ENCODE peak calls at places on chromosomes 13 and 19, in six cellular contexts. One of them, this sample, is unnamed.
A peak's percentile ranks its signal among the peaks of the same experiment; 100 is the strongest.

GRCh38 chr19:19385900-19386339 is 19.6 kb upstream of the GATAD2A start:
- DNase-seq in tibial nerve: no peak
- DNase-seq in mesendoderm: peak; percentile 73
- DNase-seq in vagina: no peak
- DNase-seq in hepatocyte: no peak
- DNase-seq in body of pancreas: no peak
- DNase-seq in this sample: peak; percentile 78

GRCh38 chr19:45376045-45376724 is 5.8 kb upstream of the ERCC2 start:
- DNase-seq in tibial nerve: no peak
- DNase-seq in mesendoderm: peak; percentile 97
- DNase-seq in vagina: no peak
- DNase-seq in hepatocyte: peak; percentile 38
- DNase-seq in body of pancreas: peak; percentile 75
- DNase-seq in this sample: no peak

GRCh38 chr19:29845576-29846176 is 33.9 kb downstream of the CCNE1 start:
- DNase-seq in tibial nerve: no peak
- DNase-seq in mesendoderm: peak; percentile 45
- DNase-seq in vagina: no peak
- DNase-seq in hepatocyte: peak; percentile 66
- DNase-seq in body of pancreas: no peak
- DNase-seq in this sample: no peak

GRCh38 chr19:19224852-19225494 is 13.2 kb downstream of the NCAN start:
- DNase-seq in tibial nerve: no peak
- DNase-seq in mesendoderm: peak; percentile 94
- DNase-seq in vagina: no peak
- DNase-seq in hepatocyte: peak; percentile 84
- DNase-seq in body of pancreas: peak; percentile 70
- DNase-seq in this sample: peak; percentile 84

GRCh38 chr13:33931397-33931987 is 113.5 kb downstream of the RFC3 start:
- DNase-seq in tibial nerve: no peak
- DNase-seq in mesendoderm: peak; percentile 65
- DNase-seq in vagina: no peak
- DNase-seq in hepatocyte: peak; percentile 79
- DNase-seq in body of pancreas: no peak
- DNase-seq in this sample: no peak

GRCh38 chr19:28351761-28352160 is 861.2 kb downstream of the UQCRFS1 start:
- DNase-seq in tibial nerve: no peak
- DNase-seq in mesendoderm: no peak
- DNase-seq in vagina: no peak
- DNase-seq in hepatocyte: no peak
- DNase-seq in body of pancreas: no peak
- DNase-seq in this sample: no peak

GRCh38 chr19:35081201-35081600 is 34.4 kb upstream of the FXYD3 start:
- DNase-seq in tibial nerve: no peak
- DNase-seq in mesendoderm: no peak
- DNase-seq in vagina: no peak
- DNase-seq in hepatocyte: no peak
- DNase-seq in body of pancreas: no peak
- DNase-seq in this sample: no peak

GRCh38 chr19:2494447-2495129 is 18.7 kb downstream of the GADD45B start:
- DNase-seq in tibial nerve: peak; percentile 60
- DNase-seq in mesendoderm: peak; percentile 67
- DNase-seq in vagina: no peak
- DNase-seq in hepatocyte: peak; percentile 93
- DNase-seq in body of pancreas: peak; percentile 84
- DNase-seq in this sample: peak; percentile 83

GRCh38 chr19:46578450-46578849 is 22.7 kb upstream of the CALM3 start:
- DNase-seq in tibial nerve: no peak
- DNase-seq in mesendoderm: no peak
- DNase-seq in vagina: no peak
- DNase-seq in hepatocyte: no peak
- DNase-seq in body of pancreas: no peak
- DNase-seq in this sample: no peak

GRCh38 chr19:50492303-50493052 is 15.8 kb upstream of the GARIN5A start:
- DNase-seq in tibial nerve: no peak
- DNase-seq in mesendoderm: peak; percentile 44
- DNase-seq in vagina: no peak
- DNase-seq in hepatocyte: no peak
- DNase-seq in body of pancreas: no peak
- DNase-seq in this sample: peak; percentile 46

GRCh38 chr19:51094696-51095279 is 12.1 kb upstream of the KLK14 start:
- DNase-seq in tibial nerve: no peak
- DNase-seq in mesendoderm: peak; percentile 60
- DNase-seq in vagina: no peak
- DNase-seq in hepatocyte: peak; percentile 44
- DNase-seq in body of pancreas: peak; percentile 52
- DNase-seq in this sample: no peak

GRCh38 chr19:35790981-35791813 is 15.8 kb downstream of the ARHGAP33 start:
- DNase-seq in tibial nerve: no peak
- DNase-seq in mesendoderm: no peak
- DNase-seq in vagina: no peak
- DNase-seq in hepatocyte: no peak
- DNase-seq in body of pancreas: peak; percentile 83
- DNase-seq in this sample: no peak

GRCh38 chr13:75876371-75877050 is 240.4 kb downstream of the LMO7 start:
- DNase-seq in tibial nerve: peak; percentile 44
- DNase-seq in mesendoderm: peak; percentile 81
- DNase-seq in vagina: no peak
- DNase-seq in hepatocyte: peak; percentile 74
- DNase-seq in body of pancreas: peak; percentile 52
- DNase-seq in this sample: peak; percentile 72

GRCh38 chr13:78806457-78806856 is 147.5 kb upstream of the OBI1 start:
- DNase-seq in tibial nerve: no peak
- DNase-seq in mesendoderm: peak; percentile 48
- DNase-seq in vagina: no peak
- DNase-seq in hepatocyte: no peak
- DNase-seq in body of pancreas: no peak
- DNase-seq in this sample: no peak

GRCh38 chr13:106109391-106109791 is 426.1 kb downstream of the EFNB2 start:
- DNase-seq in tibial nerve: no peak
- DNase-seq in mesendoderm: no peak
- DNase-seq in vagina: no peak
- DNase-seq in hepatocyte: no peak
- DNase-seq in body of pancreas: no peak
- DNase-seq in this sample: no peak

GRCh38 chr19:47707135-47707925 is 5.9 kb upstream of the EHD2 start:
- DNase-seq in tibial nerve: no peak
- DNase-seq in mesendoderm: peak; percentile 87
- DNase-seq in vagina: no peak
- DNase-seq in hepatocyte: peak; percentile 89
- DNase-seq in body of pancreas: peak; percentile 78
- DNase-seq in this sample: peak; percentile 81

GRCh38 chr13:43924549-43925245 is 45.0 kb downstream of the LACC1 start:
- DNase-seq in tibial nerve: no peak
- DNase-seq in mesendoderm: no peak
- DNase-seq in vagina: no peak
- DNase-seq in hepatocyte: no peak
- DNase-seq in body of pancreas: no peak
- DNase-seq in this sample: no peak

GRCh38 chr13:110341445-110342247 is 34.6 kb downstream of the COL4A2 start:
- DNase-seq in tibial nerve: no peak
- DNase-seq in mesendoderm: no peak
- DNase-seq in vagina: no peak
- DNase-seq in hepatocyte: no peak
- DNase-seq in body of pancreas: no peak
- DNase-seq in this sample: no peak

GRCh38 chr13:110339263-110339662 is 32.2 kb downstream of the COL4A2 start:
- DNase-seq in tibial nerve: no peak
- DNase-seq in mesendoderm: no peak
- DNase-seq in vagina: no peak
- DNase-seq in hepatocyte: no peak
- DNase-seq in body of pancreas: no peak
- DNase-seq in this sample: no peak

GRCh38 chr13:110340812-110341444 is 33.8 kb downstream of the COL4A2 start:
- DNase-seq in tibial nerve: peak; percentile 34
- DNase-seq in mesendoderm: peak; percentile 59
- DNase-seq in vagina: no peak
- DNase-seq in hepatocyte: peak; percentile 51
- DNase-seq in body of pancreas: peak; percentile 50
- DNase-seq in this sample: peak; percentile 50

GRCh38 chr13:110338441-110339101 is 31.5 kb downstream of the COL4A2 start:
- DNase-seq in tibial nerve: peak; percentile 48
- DNase-seq in mesendoderm: peak; percentile 66
- DNase-seq in vagina: no peak
- DNase-seq in hepatocyte: no peak
- DNase-seq in body of pancreas: no peak
- DNase-seq in this sample: no peak

DNA sequence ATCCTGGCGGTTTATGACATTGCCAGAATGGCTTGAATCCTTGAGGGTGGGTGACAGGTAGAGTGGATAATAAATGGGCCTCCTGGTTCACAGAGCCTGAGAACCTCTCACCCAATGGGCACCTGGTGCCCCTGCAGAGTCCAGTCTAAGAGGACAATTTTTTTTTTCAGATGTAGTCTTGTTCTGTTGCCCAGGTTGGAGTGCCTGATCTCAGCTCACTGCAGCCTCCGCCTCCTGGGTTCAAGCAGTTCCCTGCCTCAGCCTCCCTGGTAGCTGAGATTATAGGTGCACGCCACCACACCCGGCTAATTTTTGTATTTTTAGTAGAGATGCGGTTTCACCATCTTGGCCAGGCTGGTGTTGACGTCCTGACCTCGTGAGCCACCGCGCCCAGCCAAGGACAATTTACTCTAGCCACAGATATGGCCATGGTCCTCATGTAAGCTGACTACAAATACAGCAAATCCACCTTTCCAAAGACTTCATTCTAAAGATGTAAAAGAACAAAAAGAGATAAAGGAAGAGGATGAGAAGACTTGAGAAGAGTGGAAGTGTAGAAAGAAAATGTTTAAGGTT is 33.0 kb downstream of the COL4A2 start:
- DNase-seq in tibial nerve: no peak
- DNase-seq in mesendoderm: no peak
- DNase-seq in vagina: no peak
- DNase-seq in hepatocyte: no peak
- DNase-seq in body of pancreas: no peak
- DNase-seq in this sample: no peak
- H3K4me1 ChIP-seq in tibial nerve: peaks cover 3% of the 10 kb centered on the region
- H3K4me1 ChIP-seq in mesendoderm: peaks cover 8% of the 10 kb centered on the region
- H3K4me1 ChIP-seq in vagina: peaks cover 72% of the 10 kb centered on the region
- H3K4me1 ChIP-seq in hepatocyte: peaks cover 35% of the 10 kb centered on the region
- H3K4me1 ChIP-seq in body of pancreas: peaks cover 19% of the 10 kb centered on the region
- H3K4me1 ChIP-seq in this sample: peaks cover 38% of the 10 kb centered on the region

GRCh38 chr13:26992951-26993490 is 178.6 kb downstream of the USP12 start:
- DNase-seq in tibial nerve: no peak
- DNase-seq in mesendoderm: no peak
- DNase-seq in vagina: no peak
- DNase-seq in hepatocyte: no peak
- DNase-seq in body of pancreas: no peak
- DNase-seq in this sample: no peak
- H3K4me1 ChIP-seq in tibial nerve: no peaks in the 10 kb centered on the region
- H3K4me1 ChIP-seq in mesendoderm: no peaks in the 10 kb centered on the region
- H3K4me1 ChIP-seq in vagina: peaks cover 15% of the 10 kb centered on the region
- H3K4me1 ChIP-seq in hepatocyte: peaks cover 12% of the 10 kb centered on the region
- H3K4me1 ChIP-seq in body of pancreas: peaks cover 13% of the 10 kb centered on the region
- H3K4me1 ChIP-seq in this sample: no peaks in the 10 kb centered on the region

GRCh38 chr19:41951686-41952172 is 7.4 kb downstream of the RABAC1 start:
- DNase-seq in tibial nerve: peak; percentile 61
- DNase-seq in mesendoderm: peak; percentile 86
- DNase-seq in vagina: no peak
- DNase-seq in hepatocyte: peak; percentile 87
- DNase-seq in body of pancreas: peak; percentile 77
- DNase-seq in this sample: peak; percentile 81
- H3K4me1 ChIP-seq in tibial nerve: no peaks in the 10 kb centered on the region
- H3K4me1 ChIP-seq in mesendoderm: no peaks in the 10 kb centered on the region
- H3K4me1 ChIP-seq in vagina: no peaks in the 10 kb centered on the region
- H3K4me1 ChIP-seq in hepatocyte: no peaks in the 10 kb centered on the region
- H3K4me1 ChIP-seq in body of pancreas: no peaks in the 10 kb centered on the region
- H3K4me1 ChIP-seq in this sample: no peaks in the 10 kb centered on the region

GRCh38 chr19:4891066-4891465 is 11.6 kb downstream of the ARRDC5 start:
- DNase-seq in tibial nerve: no peak
- DNase-seq in mesendoderm: no peak
- DNase-seq in vagina: no peak
- DNase-seq in hepatocyte: no peak
- DNase-seq in body of pancreas: no peak
- DNase-seq in this sample: no peak

GRCh38 chr19:4897146-4897545 is 5.5 kb downstream of the ARRDC5 start:
- DNase-seq in tibial nerve: no peak
- DNase-seq in mesendoderm: no peak
- DNase-seq in vagina: no peak
- DNase-seq in hepatocyte: no peak
- DNase-seq in body of pancreas: no peak
- DNase-seq in this sample: no peak

DNA sequence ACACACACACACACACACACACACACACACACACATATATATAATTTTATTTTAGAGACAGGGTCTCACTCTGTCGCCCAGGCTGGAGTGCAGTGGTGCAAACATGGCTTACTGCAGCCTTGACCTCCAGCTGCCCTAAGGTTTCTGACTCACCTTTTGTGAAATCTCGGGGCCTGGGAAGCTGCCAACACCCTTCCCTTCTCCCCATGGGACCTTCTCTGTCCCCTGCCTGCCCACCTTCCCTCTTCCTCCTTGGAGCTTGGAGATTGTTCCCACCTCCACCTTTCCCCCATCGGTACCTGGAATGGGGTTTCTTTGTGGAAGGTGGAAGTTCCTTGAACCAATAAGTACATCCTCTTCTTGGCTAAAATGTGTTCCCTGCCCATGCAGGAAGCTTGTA is 6.3 kb downstream of the ARRDC5 start:
- DNase-seq in tibial nerve: no peak
- DNase-seq in mesendoderm: no peak
- DNase-seq in vagina: no peak
- DNase-seq in hepatocyte: no peak
- DNase-seq in body of pancreas: peak; percentile 43
- DNase-seq in this sample: no peak
- H3K4me1 ChIP-seq in tibial nerve: no peaks in the 10 kb centered on the region
- H3K4me1 ChIP-seq in mesendoderm: no peaks in the 10 kb centered on the region
- H3K4me1 ChIP-seq in vagina: no peaks in the 10 kb centered on the region
- H3K4me1 ChIP-seq in hepatocyte: no peaks in the 10 kb centered on the region
- H3K4me1 ChIP-seq in body of pancreas: peaks cover 11% of the 10 kb centered on the region
- H3K4me1 ChIP-seq in this sample: no peaks in the 10 kb centered on the region

GRCh38 chr19:5624741-5625140 is 1.9 kb downstream of the SAFB start:
- DNase-seq in tibial nerve: no peak
- DNase-seq in mesendoderm: peak; percentile 30
- DNase-seq in vagina: no peak
- DNase-seq in hepatocyte: peak; percentile 17
- DNase-seq in body of pancreas: no peak
- DNase-seq in this sample: peak; percentile 13

GRCh38 chr19:5621945-5622464 is 571 bp downstream of the SAFB2 start:
- DNase-seq in tibial nerve: no peak
- DNase-seq in mesendoderm: peak; percentile 8
- DNase-seq in vagina: no peak
- DNase-seq in hepatocyte: peak; percentile 38
- DNase-seq in body of pancreas: peak; percentile 24
- DNase-seq in this sample: no peak

GRCh38 chr19:5622465-5623396 is at the start of the genes SAFB and SAFB2:
- DNase-seq in tibial nerve: peak; percentile 97
- DNase-seq in mesendoderm: peak; percentile 100
- DNase-seq in vagina: peak; percentile 98
- DNase-seq in hepatocyte: peak; percentile 100
- DNase-seq in body of pancreas: peak; percentile 100
- DNase-seq in this sample: peak; percentile 96

GRCh38 chr19:5624154-5624663 is 1.3 kb downstream of the SAFB start:
- DNase-seq in tibial nerve: peak; percentile 23
- DNase-seq in mesendoderm: peak; percentile 25
- DNase-seq in vagina: no peak
- DNase-seq in hepatocyte: peak; percentile 60
- DNase-seq in body of pancreas: peak; percentile 59
- DNase-seq in this sample: peak; percentile 54

GRCh38 chr19:5623397-5624153 is 692 bp downstream of the SAFB start:
- DNase-seq in tibial nerve: no peak
- DNase-seq in mesendoderm: no peak
- DNase-seq in vagina: no peak
- DNase-seq in hepatocyte: peak; percentile 17
- DNase-seq in body of pancreas: peak; percentile 20
- DNase-seq in this sample: peak; percentile 54
- H3K4me1 ChIP-seq in tibial nerve: peaks cover 3% of the 10 kb centered on the region
- H3K4me1 ChIP-seq in mesendoderm: peaks cover 12% of the 10 kb centered on the region
- H3K4me1 ChIP-seq in vagina: peaks cover 79% of the 10 kb centered on the region
- H3K4me1 ChIP-seq in hepatocyte: peaks cover 15% of the 10 kb centered on the region
- H3K4me1 ChIP-seq in body of pancreas: peaks cover 65% of the 10 kb centered on the region
- H3K4me1 ChIP-seq in this sample: peaks cover 31% of the 10 kb centered on the region

GRCh38 chr19:38649305-38650179 is 2.1 kb downstream of the ACTN4 start:
- DNase-seq in tibial nerve: no peak
- DNase-seq in mesendoderm: no peak
- DNase-seq in vagina: no peak
- DNase-seq in hepatocyte: peak; percentile 54
- DNase-seq in body of pancreas: peak; percentile 86
- DNase-seq in this sample: no peak
- H3K4me1 ChIP-seq in tibial nerve: no peaks in the 10 kb centered on the region
- H3K4me1 ChIP-seq in mesendoderm: peaks cover 12% of the 10 kb centered on the region
- H3K4me1 ChIP-seq in vagina: peaks cover 63% of the 10 kb centered on the region
- H3K4me1 ChIP-seq in hepatocyte: peaks cover 37% of the 10 kb centered on the region
- H3K4me1 ChIP-seq in body of pancreas: peaks cover 59% of the 10 kb centered on the region
- H3K4me1 ChIP-seq in this sample: peaks cover 8% of the 10 kb centered on the region

This sample was measured in Peyer's patch.